ENCODE peak calls at places on chromosomes 16 and 17, in five cellular contexts. B, T, O, E and R are unnamed samples.

GRCh38 chr17:5638596-5638995 is 54.3 kb upstream of the NLRP1 start:
- DNase-seq in O (no peak), E (no peak), B (no peak), T (no peak), R (no peak)

GRCh38 chr16:3859875-3860274 is 20.6 kb downstream of the CREBBP start:
- DNase-seq in T (no peak), E (no peak), B (no peak), O (no peak), R (no peak)

GRCh38 chr17:47607481-47607880 is 42.2 kb upstream of the KPNB1 start:
- DNase-seq in B (no peak), E (no peak), O (no peak), T (no peak), R (no peak)

GRCh38 chr17:42670199-42670924 is 6.4 kb downstream of the PLEKHH3 start:
- DNase-seq in T (no peak), O (no peak), B (no peak), E (peak), R (peak)

GRCh38 chr17:62572488-62573469 is 54.7 kb upstream of the MRC2 start:
- DNase-seq in B (no peak), E (no peak), O (no peak), T (no peak), R (no peak)

GRCh38 chr16:3659200-3659599 is 4.7 kb downstream of the DNASE1 start:
- DNase-seq in O (no peak), T (no peak), B (no peak), E (no peak), R (no peak)

GRCh38 chr16:65662236-65662635 is 540.4 kb upstream of the CDH11 start:
- DNase-seq in O (no peak), B (no peak), E (no peak), T (no peak), R (no peak)

GRCh38 chr16:3112058-3112880 is at the start of gene ZNF205:
- DNase-seq in E (peak), B (no peak), O (peak), T (no peak), R (peak)

GRCh38 chr17:35752471-35752870 is 568 bp downstream of the GAS2L2 start:
- DNase-seq in T (no peak), O (no peak), E (no peak), B (no peak), R (no peak)

GRCh38 chr16:88936008-88936912 is 40.7 kb downstream of the CBFA2T3 start:
- DNase-seq in B (no peak), O (peak), E (no peak), T (no peak), R (no peak)

GRCh38 chr17:62807812-62808575 is at the start of gene MARCHF10:
- DNase-seq in E (peak), T (no peak), O (no peak), B (no peak), R (peak)

GRCh38 chr16:68086336-68086821 is 1.2 kb downstream of the NFATC3 start:
- DNase-seq in E (no peak), B (no peak), T (no peak), O (peak), R (peak)

GRCh38 chr17:50192873-50193274 is 8.6 kb downstream of the COL1A1 start:
- DNase-seq in E (no peak), O (no peak), T (no peak), B (no peak), R (no peak)

GRCh38 chr16:30867747-30868146 is 26.1 kb downstream of the BCL7C start:
- DNase-seq in T (no peak), E (no peak), O (no peak), B (no peak), R (peak)

GRCh38 chr16:47567321-47567720 is 106.2 kb downstream of the PHKB start:
- DNase-seq in O (no peak), B (no peak), E (no peak), T (no peak), R (no peak)

GRCh38 chr17:82603981-82604448 is 44.2 kb downstream of the WDR45B start:
- DNase-seq in B (no peak), O (no peak), E (no peak), T (no peak), R (no peak)

GRCh38 chr17:81233811-81234505 is 4.9 kb downstream of the TEPSIN start:
- DNase-seq in O (no peak), T (no peak), B (no peak), E (no peak), R (no peak)

GRCh38 chr17:80857721-80858171 is 133.9 kb upstream of the CHMP6 start:
- DNase-seq in B (no peak), E (no peak), O (no peak), T (no peak), R (no peak)

GRCh38 chr17:78343433-78344201 is 16.3 kb downstream of the SOCS3 start:
- DNase-seq in T (no peak), E (no peak), B (no peak), O (no peak), R (peak)

GRCh38 chr17:13888043-13888442 is 181.3 kb upstream of the COX10 start:
- DNase-seq in B (no peak), E (no peak), T (no peak), O (no peak), R (no peak)

GRCh38 chr16:68664297-68664696 is 19.2 kb downstream of the CDH3 start:
- DNase-seq in B (no peak), O (no peak), E (no peak), T (no peak), R (no peak)

GRCh38 chr16:27452569-27453475 is 50.8 kb downstream of the IL21R start:
- DNase-seq in B (peak), T (no peak), O (no peak), E (no peak), R (no peak)

GRCh38 chr17:57890857-57891232 is 41.0 kb upstream of the MRPS23 start:
- DNase-seq in O (no peak), E (no peak), T (no peak), B (no peak), R (no peak)
- H3K27ac ChIP-seq in O (no peak), E (no peak), T (no peak), B (no peak), R (no peak)

GRCh38 chr16:87177627-87178026 is 139.6 kb downstream of the C16orf95 start:
- DNase-seq in B (no peak), O (no peak), E (no peak), T (no peak), R (no peak)
- H3K4me2 ChIP-seq in B (no peak), O (no peak), E (no peak), T (peak), R (peak)

GRCh38 chr16:70638814-70639792 is 7.3 kb upstream of the IL34 start:
- DNase-seq in O (peak), B (no peak), E (no peak), T (no peak), R (no peak)
- TF ChIP-seq CREB1 in O (peak), B (no peak), E (no peak), T (no peak), R (no peak)

GRCh38 chr16:58219432-58219831 is 21.5 kb upstream of the CSNK2A2 start:
- DNase-seq in O (no peak), T (no peak), B (no peak), E (no peak), R (no peak)

GRCh38 chr16:58225965-58226602 is 28.2 kb upstream of the CSNK2A2 start:
- DNase-seq in O (no peak), T (no peak), E (peak), B (no peak), R (no peak)

GRCh38 chr16:58226790-58227189 is 28.9 kb upstream of the CSNK2A2 start:
- DNase-seq in T (no peak), E (no peak), B (no peak), O (no peak), R (no peak)

GRCh38 chr16:58218786-58219185 is 20.9 kb upstream of the CSNK2A2 start:
- DNase-seq in E (no peak), B (no peak), O (no peak), T (no peak), R (no peak)

GRCh38 chr16:58222532-58223316 is 24.8 kb upstream of the CSNK2A2 start:
- DNase-seq in T (no peak), O (peak), E (peak), B (no peak), R (no peak)
- H3K27ac ChIP-seq in T (no peak), O (no peak), E (no peak), B (no peak), R (no peak)

GRCh38 chr17:744937-745336 is 7.1 kb downstream of the GEMIN4 start:
- DNase-seq in T (no peak), B (no peak), E (no peak), O (no peak), R (no peak)

GRCh38 chr17:746181-746580 is 5.9 kb downstream of the GEMIN4 start:
- DNase-seq in B (no peak), E (no peak), T (no peak), O (no peak), R (no peak)

GRCh38 chr17:750431-751037 is 1.5 kb downstream of the GEMIN4 start:
- DNase-seq in O (no peak), E (peak), B (no peak), T (no peak), R (no peak)

GRCh38 chr17:745406-745805 is 6.7 kb downstream of the GEMIN4 start:
- DNase-seq in T (no peak), B (no peak), E (no peak), O (no peak), R (no peak)

DNA sequence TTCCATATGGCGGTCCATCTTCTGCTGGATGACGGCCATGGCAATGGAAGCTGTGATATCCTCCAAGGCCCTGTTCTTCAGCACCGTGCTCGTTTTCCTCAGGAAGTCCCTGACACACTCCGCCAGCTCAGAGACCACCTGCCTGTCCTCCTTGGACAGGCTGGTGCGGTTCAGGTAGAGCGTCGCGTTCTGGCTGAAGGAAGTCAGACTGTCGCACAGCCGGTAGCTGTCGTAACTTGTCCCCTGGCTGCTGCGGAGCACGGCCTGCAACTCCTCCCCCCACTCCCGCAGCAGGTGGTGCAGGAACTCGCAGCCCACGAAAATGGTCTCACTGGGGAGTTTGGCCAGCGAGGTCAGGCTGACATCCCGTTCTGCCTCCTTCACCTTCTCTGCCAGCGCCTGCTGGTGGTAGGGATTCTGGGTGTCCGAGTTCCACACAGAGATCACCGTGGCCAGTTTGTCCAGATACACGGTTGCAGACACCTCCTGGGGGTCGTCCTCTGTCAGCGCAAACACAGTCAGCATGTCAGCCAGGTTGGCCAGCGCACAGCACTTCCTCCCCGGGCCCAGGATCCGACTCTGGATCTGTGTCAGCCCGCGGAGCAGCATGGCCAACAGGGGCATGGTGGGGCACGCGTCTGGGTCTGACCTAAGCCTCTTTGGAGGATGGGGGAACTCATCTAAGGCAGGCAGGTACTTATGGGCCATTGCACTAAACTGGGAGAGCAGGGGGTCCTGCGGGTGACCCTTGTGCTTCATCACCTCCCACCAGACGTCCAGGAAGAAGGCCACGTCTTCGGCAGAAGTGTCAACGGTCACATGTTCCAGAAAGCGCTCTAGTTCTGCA is 5.1 kb downstream of the GEMIN4 start:
- DNase-seq in O (no peak), E (no peak), B (no peak), T (no peak), R (no peak)
- H3K4me2 ChIP-seq in O (no peak), E (no peak), B (no peak), T (no peak), R (no peak)

DNA sequence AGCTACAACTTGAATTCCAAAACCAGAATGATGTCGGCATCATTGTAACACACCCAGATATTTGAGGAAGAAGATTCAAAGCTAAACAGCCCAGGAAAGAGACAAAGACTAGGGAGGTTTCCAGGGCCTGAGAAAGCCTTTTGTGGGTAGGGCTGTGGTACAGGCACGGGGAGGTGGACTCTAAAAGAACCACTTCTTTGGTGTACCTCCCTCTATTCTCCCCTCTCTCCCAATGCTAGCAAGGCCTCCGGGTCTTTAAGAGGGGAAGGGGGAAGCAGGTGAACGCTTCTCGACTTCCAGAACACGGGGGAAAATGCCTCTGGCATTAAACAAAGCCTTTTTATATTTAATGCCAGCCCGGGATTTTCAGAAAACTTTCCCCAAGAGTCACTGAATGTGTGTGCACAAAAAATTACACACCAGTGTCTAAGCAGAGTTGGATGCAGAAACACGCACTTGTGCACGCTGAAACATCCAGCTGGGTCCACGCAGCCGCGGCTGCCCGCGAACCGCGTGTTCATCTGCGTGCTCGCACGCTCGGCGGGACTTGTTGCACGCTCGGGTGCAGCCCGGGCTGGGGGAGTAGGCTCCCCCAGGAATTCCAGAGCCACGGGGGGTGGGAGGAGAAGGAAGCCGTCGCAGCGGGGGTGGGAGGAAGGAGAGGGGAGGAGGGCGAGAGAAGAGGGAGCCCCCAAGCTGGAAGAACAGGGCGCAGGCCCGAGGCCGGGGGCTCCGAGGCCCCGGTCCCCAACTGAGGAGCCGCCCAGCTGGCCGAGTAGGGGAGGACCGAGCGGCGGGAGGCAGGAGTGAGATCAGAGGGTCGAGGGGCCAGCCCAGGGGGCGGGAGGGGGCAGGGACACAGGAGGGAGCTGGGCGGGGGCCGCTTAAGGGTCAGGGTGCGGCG is 20.2 kb upstream of the ZNF423 start:
- DNase-seq in B (no peak), E (no peak), T (no peak), O (no peak), R (peak)
- TF ChIP-seq CREB1 in B (no peak), E (no peak), T (no peak), O (no peak), R (no peak)

GRCh38 chr17:851986-852385 is 69.8 kb downstream of the MRM3 start:
- DNase-seq in E (no peak), T (no peak), O (no peak), B (no peak), R (no peak)

GRCh38 chr17:848402-848801 is 66.2 kb downstream of the MRM3 start:
- DNase-seq in O (no peak), E (no peak), T (no peak), B (no peak), R (no peak)

GRCh38 chr17:850086-850827 is 68.1 kb downstream of the MRM3 start:
- DNase-seq in E (no peak), T (no peak), O (no peak), B (no peak), R (no peak)

GRCh38 chr17:846901-847777 is 65.0 kb downstream of the MRM3 start:
- DNase-seq in O (no peak), B (no peak), T (no peak), E (no peak), R (no peak)

DNA sequence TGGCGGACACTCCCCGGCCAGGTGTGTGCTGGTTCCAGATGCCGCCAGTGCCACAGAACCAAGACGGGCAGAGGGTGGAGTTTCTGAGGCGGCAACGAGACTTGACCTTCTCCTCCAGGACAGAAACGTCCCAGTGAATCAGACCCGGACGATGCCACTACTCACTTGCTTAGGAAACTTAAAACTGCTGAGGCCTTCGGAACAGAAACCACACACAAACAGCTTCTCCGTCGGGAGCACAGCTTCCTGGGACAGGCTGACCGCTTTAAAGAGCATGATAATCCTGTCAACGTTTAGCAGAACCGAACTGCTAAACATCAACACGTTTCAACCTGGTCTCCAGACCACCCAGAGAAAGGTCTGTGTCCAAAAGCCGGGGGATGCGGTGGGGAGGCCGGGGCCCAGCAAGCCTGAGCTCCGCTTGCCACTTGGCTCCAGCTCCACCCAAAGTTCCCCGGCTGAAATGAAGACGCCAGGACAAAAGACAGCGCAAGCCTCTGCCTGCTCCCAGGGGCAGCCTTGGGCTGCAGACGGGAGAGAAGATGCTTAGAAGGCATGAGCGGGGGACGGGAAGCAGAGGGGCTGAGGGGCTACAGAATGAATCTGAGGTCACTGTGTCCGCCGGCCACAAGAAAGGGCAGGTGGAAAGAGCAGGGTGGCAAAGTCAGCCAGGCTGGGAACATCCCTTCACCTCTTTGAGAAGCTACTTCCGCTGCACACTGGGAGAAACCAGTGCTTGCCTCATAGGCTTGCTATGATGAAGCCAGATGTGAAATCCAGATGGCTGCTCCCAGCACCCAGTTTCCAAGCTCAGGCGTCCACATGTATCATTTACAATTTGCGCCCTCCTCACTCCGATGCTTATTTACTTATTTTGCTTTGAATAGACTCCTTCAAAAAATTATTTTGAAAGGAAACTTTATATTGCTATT is 68.9 kb downstream of the MRM3 start:
- DNase-seq in O (no peak), B (no peak), T (no peak), E (no peak), R (no peak)
- H3K27ac ChIP-seq in O (no peak), B (no peak), T (no peak), E (no peak), R (no peak)

DNA sequence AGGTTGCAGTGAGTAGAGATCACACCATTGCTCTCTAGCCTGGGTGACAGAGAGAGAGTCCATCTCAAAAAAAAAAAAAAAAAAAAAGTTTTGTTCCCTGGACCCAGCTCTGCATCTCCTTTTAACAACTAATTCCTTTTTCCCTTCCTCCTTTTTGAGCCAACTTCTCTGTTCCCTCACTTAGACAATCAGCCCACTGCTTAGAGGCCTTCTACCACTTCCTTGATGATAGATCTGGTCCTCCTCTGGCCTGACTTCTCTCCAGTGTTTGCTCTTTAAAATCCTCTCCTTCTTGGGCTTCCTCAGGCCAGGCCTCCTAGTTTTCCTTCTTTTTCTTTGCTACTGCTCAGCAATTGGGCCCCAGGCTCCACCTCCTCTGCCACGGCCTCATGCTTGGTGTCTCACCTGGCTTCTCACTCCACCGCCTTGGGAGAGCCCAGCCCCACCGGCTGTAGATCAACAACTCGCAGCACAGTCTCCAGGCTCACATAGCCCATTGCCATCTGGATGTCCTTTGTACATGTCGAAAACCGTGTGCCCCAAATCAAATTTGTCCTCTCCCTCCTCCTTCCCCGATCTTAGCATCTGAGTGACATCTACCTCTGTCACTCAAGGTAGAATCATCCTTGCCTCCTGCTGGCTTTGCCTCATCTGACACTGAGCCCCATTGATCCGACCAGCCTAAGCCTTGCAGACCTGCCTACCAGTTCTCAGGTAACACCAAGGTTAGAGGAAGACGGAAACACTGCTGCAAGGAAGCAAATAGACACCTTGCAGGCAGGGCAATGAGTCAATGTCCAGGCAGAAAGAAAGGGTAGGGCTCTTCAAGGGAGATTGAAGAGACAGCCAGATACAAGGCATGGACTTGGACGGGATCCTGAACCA is 17.4 kb downstream of the ARHGAP27 start:
- DNase-seq in E (no peak), B (no peak), O (no peak), T (no peak), R (no peak)
- H3K4me2 ChIP-seq in E (no peak), B (no peak), O (no peak), T (no peak), R (no peak)

GRCh38 chr16:71847096-71847495 is 1.3 kb downstream of the ATXN1L start:
- DNase-seq in T (no peak), E (no peak), O (no peak), B (no peak), R (no peak)

GRCh38 chr16:71845639-71846431 is at the start of gene ATXN1L:
- DNase-seq in O (peak), E (peak), T (peak), B (peak), R (peak)

GRCh38 chr16:71848622-71849021 is 2.8 kb downstream of the ATXN1L start:
- DNase-seq in O (no peak), E (no peak), T (no peak), B (no peak), R (no peak)

GRCh38 chr16:71843517-71844031 is 2.2 kb upstream of the ATXN1L start:
- DNase-seq in B (no peak), T (no peak), O (no peak), E (no peak), R (no peak)

GRCh38 chr16:71846443-71846842 is 667 bp downstream of the ATXN1L start:
- DNase-seq in E (no peak), T (no peak), O (no peak), B (no peak), R (peak)
- TF ChIP-seq CREB1 in E (no peak), T (no peak), O (no peak), B (no peak), R (no peak)